ENCODE peak calls at places on chromosomes 13 and 19, in eight cellular contexts. T is nephron progenitor cell, Z is heart right ventricle, S is HT1080, A is IMR-90, D is cardiac fibroblast, E is RPMI7951, B is ELR. O is an unnamed sample.

GRCh38 chr19:54561840-54562239 is 11.8 kb upstream of the LILRA2 start:
- DNase-seq in A (no peak), S (peak), T (no peak), B (no peak), Z (no peak), D (no peak), E (peak), O (no peak)

GRCh38 chr13:99374994-99375805 is 68.0 kb upstream of the GPR183 start:
- DNase-seq in B (no peak), Z (no peak), E (no peak), D (no peak), A (no peak), S (no peak), T (no peak), O (no peak)

GRCh38 chr19:2145831-2146241 is 5.5 kb downstream of the AP3D1 start:
- DNase-seq in D (no peak), A (peak), Z (no peak), E (no peak), S (no peak), T (no peak), B (no peak), O (peak)

GRCh38 chr19:6571167-6571566 is 19.8 kb downstream of the CD70 start:
- DNase-seq in E (no peak), T (no peak), S (no peak), Z (no peak), A (no peak), B (no peak), D (no peak), O (no peak)

GRCh38 chr19:7395793-7396192 is 47.1 kb downstream of the ARHGEF18 start:
- DNase-seq in B (peak), A (no peak), D (no peak), Z (no peak), S (no peak), E (no peak), T (no peak), O (no peak)

GRCh38 chr13:47114030-47114429 is 217.2 kb upstream of the HTR2A start:
- DNase-seq in E (peak), B (peak), S (peak), A (peak), D (peak), T (no peak), Z (no peak), O (no peak)

GRCh38 chr13:111469450-111469849 is 149.0 kb downstream of the TEX29 start:
- DNase-seq in D (no peak), B (no peak), S (no peak), Z (no peak), E (no peak), T (no peak), A (no peak), O (no peak)

GRCh38 chr13:47480121-47480520 is 521.0 kb downstream of the SUCLA2 start:
- DNase-seq in D (peak), S (peak), T (no peak), B (peak), E (peak), Z (no peak), A (peak), O (no peak)

GRCh38 chr13:57631607-57632275 is at the start of gene PCDH17:
- DNase-seq in E (peak), T (peak), Z (peak), B (no peak), D (peak), A (no peak), S (peak), O (peak)

GRCh38 chr19:873084-874019 is 13.9 kb downstream of the CFD start:
- DNase-seq in S (no peak), D (peak), E (peak), Z (no peak), T (no peak), A (peak), B (peak), O (no peak)

GRCh38 chr13:112892759-112893569 is 76.0 kb upstream of the MCF2L start:
- DNase-seq in E (no peak), Z (no peak), A (no peak), T (peak), B (no peak), S (no peak), D (no peak), O (peak)

GRCh38 chr13:37715606-37716015 is 117.0 kb upstream of the POSTN start:
- DNase-seq in E (peak), D (peak), A (peak), S (peak), Z (no peak), T (no peak), B (peak), O (no peak)

GRCh38 chr13:71759506-71760225 is 107.3 kb downstream of the DACH1 start:
- DNase-seq in Z (no peak), S (no peak), A (no peak), D (no peak), T (no peak), B (no peak), E (peak), O (peak)

GRCh38 chr19:11457831-11458230 is 22.4 kb downstream of the PRKCSH start:
- DNase-seq in Z (no peak), B (no peak), A (no peak), S (no peak), E (no peak), T (no peak), D (no peak), O (no peak)

GRCh38 chr19:4375164-4375619 is 25.2 kb downstream of the SH3GL1 start:
- DNase-seq in D (no peak), A (no peak), E (peak), Z (no peak), T (no peak), B (peak), S (no peak), O (peak)

GRCh38 chr19:41537789-41538188 is 38.2 kb upstream of the CEACAM21 start:
- DNase-seq in A (peak), D (peak), Z (no peak), T (no peak), E (peak), S (no peak), B (peak), O (no peak)

GRCh38 chr19:8569066-8569761 is 8.0 kb downstream of the MYO1F start:
- DNase-seq in S (peak), A (peak), D (peak), B (peak), T (no peak), E (peak), Z (no peak), O (no peak)

GRCh38 chr13:75544681-75545333 is 4.8 kb upstream of the UCHL3 start:
- DNase-seq in E (no peak), Z (no peak), S (no peak), A (peak), B (peak), D (peak), T (no peak), O (no peak)

GRCh38 chr13:29582171-29582570 is 13.3 kb downstream of the SLC7A1 start:
- DNase-seq in D (no peak), Z (peak), S (no peak), A (no peak), T (no peak), E (no peak), B (no peak), O (no peak)

GRCh38 chr13:21034602-21035190 is 26.7 kb downstream of the LATS2 start:
- DNase-seq in D (peak), B (no peak), T (peak), Z (peak), S (peak), A (no peak), E (peak), O (peak)

GRCh38 chr13:72920097-72920496 is 138.2 kb downstream of the PIBF1 start:
- DNase-seq in S (no peak), B (no peak), T (no peak), D (peak), E (peak), Z (peak), A (peak), O (no peak)

GRCh38 chr13:77386880-77387606 is 60.1 kb upstream of the MYCBP2 start:
- DNase-seq in S (peak), Z (no peak), T (no peak), D (peak), B (peak), E (peak), A (peak), O (no peak)

GRCh38 chr19:52690395-52691214 is 44.2 kb downstream of the ZNF611 start:
- DNase-seq in T (peak), D (peak), B (peak), A (peak), S (peak), Z (peak), E (peak), O (peak)

GRCh38 chr13:46489586-46490023 is 63.4 kb upstream of the LRCH1 start:
- DNase-seq in E (peak), T (no peak), A (peak), S (peak), B (peak), D (peak), Z (no peak), O (peak)

GRCh38 chr19:6362024-6362344 is 653 bp downstream of the CLPP start:
- DNase-seq in B (peak), D (no peak), E (no peak), S (no peak), A (no peak), Z (no peak), T (no peak), O (no peak)

GRCh38 chr13:23679214-23679613 is 109.0 kb downstream of the TNFRSF19 start:
- DNase-seq in Z (no peak), E (peak), B (peak), A (peak), T (no peak), D (peak), S (peak), O (peak)

GRCh38 chr19:3404324-3405260 is 38.2 kb downstream of the NFIC start:
- DNase-seq in S (no peak), E (peak), B (peak), Z (peak), D (peak), A (peak), T (no peak), O (no peak)

GRCh38 chr13:74730556-74731331 is 596.5 kb upstream of the KLF12 start:
- DNase-seq in D (peak), S (no peak), T (no peak), Z (peak), E (no peak), B (no peak), A (no peak), O (no peak)

GRCh38 chr19:19372656-19373416 is 32.6 kb upstream of the GATAD2A start:
- DNase-seq in B (peak), A (peak), S (peak), T (no peak), D (peak), E (peak), Z (peak), O (peak)

O was measured in ELF-1.